ENCODE peak calls at places on chromosomes 4 and X, in four cellular contexts. V is pancreas, S is memory B cell, X is kidney tubule cell. P is an unnamed sample.

GRCh38 chr4:157895205-157895604 is 277.6 kb downstream of the GASK1B start:
- DNase-seq in V (no peak), S (no peak), X (no peak), P (no peak)

GRCh38 chr4:76035799-76036389 is at the start of gene CXCL11:
- DNase-seq in V (no peak), S (no peak), X (peak), P (no peak)

GRCh38 chr4:113678651-113679050 is 82.9 kb downstream of the CAMK2D start:
- DNase-seq in V (no peak), S (no peak), X (no peak), P (no peak)

GRCh38 chrX:30533261-30533660 is 44.3 kb downstream of the TASL start:
- DNase-seq in V (no peak), S (no peak), X (peak), P (no peak)

GRCh38 chrX:14927391-14927790 is 54.2 kb downstream of the MOSPD2 start:
- DNase-seq in V (no peak), S (no peak), X (no peak), P (no peak)

GRCh38 chr4:91322961-91323360 is 980.8 kb upstream of the GRID2 start:
- DNase-seq in V (no peak), S (no peak), X (no peak), P (no peak)

GRCh38 chr4:156971623-156972369 is at the start of gene PDGFC:
- DNase-seq in V (peak), S (no peak), X (peak), P (peak)

GRCh38 chr4:64780664-64781063 is 371.4 kb upstream of the TECRL start:
- DNase-seq in V (no peak), S (no peak), X (no peak), P (no peak)

GRCh38 chr4:35723973-35724372 is 520.3 kb downstream of the ARAP2 start:
- DNase-seq in V (no peak), S (no peak), X (no peak), P (no peak)

P was measured in T1000.